ENCODE peak calls at places on chromosome 3, in five cellular contexts. M is neuronal stem cell, T is trophoblast cell, Y is mesenchymal stem cell, B is H1. D is an unnamed sample.

GRCh38 chr3:188396251-188396650 is 242.3 kb downstream of the LPP start:
- DNase-seq in M (no peak), T (no peak), Y (no peak), B (no peak), D (no peak)

GRCh38 chr3:112304611-112305010 is 10.6 kb upstream of the SLC9C1 start:
- DNase-seq in M (no peak), T (no peak), Y (no peak), B (no peak), D (no peak)

GRCh38 chr3:14548321-14548729 is 8.2 kb upstream of the GRIP2 start:
- DNase-seq in M (peak; percentile 60), T (peak; percentile 70), Y (peak; percentile 63), B (peak; percentile 76), D (peak; percentile 72)

GRCh38 chr3:58164199-58164879 is 46.4 kb downstream of the DNASE1L3 start:
- DNase-seq in M (no peak), T (no peak), Y (no peak), B (no peak), D (no peak)

GRCh38 chr3:128372281-128372680 is 94.4 kb downstream of the DNAJB8 start:
- DNase-seq in M (no peak), T (no peak), Y (no peak), B (no peak), D (no peak)

GRCh38 chr3:114214542-114215341 is 22.6 kb downstream of the ZNF80 start:
- DNase-seq in M (no peak), T (no peak), Y (no peak), B (no peak), D (no peak)

GRCh38 chr3:12187448-12188327 is 29.0 kb upstream of the TIMP4 start:
- DNase-seq in M (no peak), T (peak; percentile 31), Y (peak; percentile 57), B (no peak), D (no peak)

GRCh38 chr3:163490119-163490518 is 1588.2 kb downstream of the SI start:
- DNase-seq in M (peak; percentile 6), T (peak; percentile 57), Y (peak; percentile 67), B (peak; percentile 72), D (peak; percentile 85)

GRCh38 chr3:150311156-150311555 is 96.9 kb upstream of the TSC22D2 start:
- DNase-seq in M (no peak), T (peak; percentile 72), Y (no peak), B (no peak), D (no peak)

GRCh38 chr3:112111785-112112402 is 21.2 kb downstream of the GCSAM start:
- DNase-seq in M (peak; percentile 59), T (peak; percentile 89), Y (peak; percentile 60), B (no peak), D (peak; percentile 71)

GRCh38 chr3:177134166-177134565 is 63.1 kb downstream of the TBL1XR1 start:
- DNase-seq in M (no peak), T (no peak), Y (peak; percentile 29), B (no peak), D (no peak)

DNA sequence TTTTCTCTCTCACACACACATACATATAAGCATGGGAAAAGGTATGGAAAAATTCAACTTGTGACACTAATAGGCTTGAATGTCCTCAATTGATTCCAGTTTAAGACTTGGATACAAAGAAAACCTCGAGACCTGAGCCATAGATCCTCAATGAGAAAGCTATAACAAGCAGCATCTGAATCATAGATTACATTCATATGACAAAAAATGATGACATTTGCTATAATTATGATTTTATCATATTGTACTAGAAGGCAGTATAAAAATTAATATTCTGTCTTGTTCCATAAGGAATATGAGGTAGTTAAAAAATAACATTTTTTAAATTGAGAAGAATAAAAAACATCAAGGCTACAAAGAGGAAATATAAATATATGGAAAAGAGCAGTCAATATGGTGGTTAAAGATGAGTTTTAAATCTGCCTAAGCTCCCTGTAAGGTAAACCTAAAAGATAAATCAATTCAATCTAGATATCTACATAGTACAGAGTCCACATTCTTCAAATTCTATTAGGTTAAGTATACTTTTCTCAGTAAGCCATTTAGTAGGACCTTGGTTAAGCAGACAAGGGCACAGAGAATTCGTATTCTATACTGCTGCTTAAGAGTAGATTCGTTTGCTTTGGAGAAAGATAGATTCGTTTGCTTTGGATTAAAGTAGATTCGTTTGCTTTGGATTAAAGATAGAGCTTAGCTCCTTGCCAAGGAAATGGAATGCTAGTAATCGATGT is 175.7 kb downstream of the STAG1 start:
- DNase-seq in M (no peak), T (no peak), Y (no peak), B (no peak), D (no peak)
- H3K14ac ChIP-seq in M (no peak overlapping the region), T (no peak overlapping the region), Y (no peak overlapping the region), B (no peak overlapping the region), D (no peak overlapping the region)

GRCh38 chr3:70631716-70632307 is 319.4 kb upstream of the MDFIC2 start:
- DNase-seq in M (no peak), T (no peak), Y (no peak), B (no peak), D (peak; percentile 72)
- H2BK12ac ChIP-seq in M (no peak overlapping the region), T (no peak overlapping the region), Y (no peak overlapping the region), B (peak overlapping the region; percentile 72), D (no peak overlapping the region)

GRCh38 chr3:53257465-53257864 is 1.6 kb upstream of the TKT start:
- DNase-seq in M (no peak), T (no peak), Y (no peak), B (no peak), D (no peak)

GRCh38 chr3:53256704-53257055 is 858 bp upstream of the TKT start:
- DNase-seq in M (no peak), T (no peak), Y (no peak), B (no peak), D (no peak)

GRCh38 chr3:53255360-53255774 is 455 bp downstream of the TKT start:
- DNase-seq in M (no peak), T (peak; percentile 59), Y (peak; percentile 26), B (no peak), D (no peak)

GRCh38 chr3:53254810-53255359 is 937 bp downstream of the TKT start:
- DNase-seq in M (peak; percentile 62), T (peak; percentile 78), Y (peak; percentile 65), B (peak; percentile 72), D (peak; percentile 64)

DNA sequence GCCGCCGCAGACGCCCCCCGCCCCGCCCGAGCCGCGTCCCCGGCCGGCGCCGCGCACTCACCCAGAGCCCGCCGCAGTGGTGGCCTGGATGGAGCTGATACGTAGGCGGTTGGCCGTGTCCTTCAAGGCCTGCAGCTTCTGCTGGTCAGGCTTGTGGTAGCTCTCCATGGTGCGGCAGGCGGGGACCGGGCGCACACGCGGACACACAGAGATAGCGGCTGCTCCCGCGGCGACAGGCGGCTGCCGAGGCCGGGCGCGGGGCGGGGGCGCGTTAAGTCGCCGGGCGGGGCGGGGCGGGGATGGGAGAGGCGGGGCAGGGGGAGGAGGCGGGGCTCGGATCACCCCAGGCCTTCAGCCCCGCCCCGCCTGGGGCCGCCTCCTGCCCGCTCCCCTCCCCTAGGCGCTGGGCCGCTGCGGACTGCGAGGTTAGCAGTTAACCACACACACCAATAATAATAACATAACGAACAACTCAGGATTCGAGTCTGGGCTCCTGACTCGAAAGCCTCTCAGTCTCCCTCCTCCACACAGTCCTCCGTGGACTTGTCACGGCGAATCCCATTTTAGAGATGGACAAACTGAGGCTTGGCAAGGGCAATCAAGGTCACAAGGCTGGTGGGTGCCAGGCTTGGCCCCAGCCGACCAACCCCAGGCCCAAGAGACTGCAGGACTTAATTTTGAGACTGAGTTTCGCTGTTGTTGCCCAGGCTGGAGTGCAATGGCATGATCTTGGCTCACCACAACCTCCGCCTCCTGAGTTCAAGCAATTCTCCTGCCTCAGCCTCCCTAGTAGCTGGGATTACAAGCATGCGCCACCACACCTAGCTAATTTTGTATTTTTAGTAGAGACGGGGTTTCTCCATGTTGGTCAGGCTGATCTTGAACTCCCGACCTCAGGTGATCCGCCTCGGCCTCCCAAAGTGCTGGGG is at the start of gene TKT:
- DNase-seq in M (peak; percentile 84), T (peak; percentile 84), Y (peak; percentile 89), B (peak; percentile 80), D (peak; percentile 83)
- H3K14ac ChIP-seq in M (peak within 1 kb of the TSS; percentile 78), T (peak within 1 kb of the TSS; percentile 93), Y (peak within 1 kb of the TSS; percentile 97), B (no peak within 1 kb of the TSS), D (peak within 1 kb of the TSS; percentile 65)

GRCh38 chr3:37872413-37873160 is 10.9 kb downstream of the CTDSPL start:
- DNase-seq in M (no peak), T (no peak), Y (peak; percentile 55), B (no peak), D (no peak)

GRCh38 chr3:37871858-37872257 is 10.2 kb downstream of the CTDSPL start:
- DNase-seq in M (no peak), T (no peak), Y (no peak), B (no peak), D (no peak)

GRCh38 chr3:37876279-37876678 is 14.6 kb downstream of the CTDSPL start:
- DNase-seq in M (no peak), T (no peak), Y (no peak), B (no peak), D (no peak)
- H2BK12ac ChIP-seq in M (no peak overlapping the region), T (no peak overlapping the region), Y (no peak overlapping the region), B (no peak overlapping the region), D (no peak overlapping the region)

GRCh38 chr3:123086110-123086642 is 19.4 kb downstream of the PDIA5 start:
- DNase-seq in M (no peak), T (peak; percentile 44), Y (peak; percentile 32), B (no peak), D (no peak)

GRCh38 chr3:123084192-123084591 is 17.4 kb downstream of the PDIA5 start:
- DNase-seq in M (no peak), T (no peak), Y (peak; percentile 51), B (no peak), D (peak; percentile 31)

GRCh38 chr3:123084738-123085237 is 18.0 kb downstream of the PDIA5 start:
- DNase-seq in M (no peak), T (no peak), Y (peak; percentile 76), B (no peak), D (peak; percentile 10)

GRCh38 chr3:123083446-123084124 is 16.8 kb downstream of the PDIA5 start:
- DNase-seq in M (no peak), T (no peak), Y (no peak), B (no peak), D (no peak)

GRCh38 chr3:123085293-123085949 is 18.6 kb downstream of the PDIA5 start:
- DNase-seq in M (no peak), T (no peak), Y (peak; percentile 60), B (no peak), D (no peak)
- H3K14ac ChIP-seq in M (no peak overlapping the region), T (peak overlapping the region; percentile 8), Y (peak overlapping the region; percentile 4), B (no peak overlapping the region), D (no peak overlapping the region)

GRCh38 chr3:134334231-134334900 is 39.9 kb downstream of the AMOTL2 start:
- DNase-seq in M (no peak), T (peak; percentile 58), Y (peak; percentile 25), B (no peak), D (peak; percentile 26)
- H2BK12ac ChIP-seq in M (peak overlapping the region; percentile 30), T (peak overlapping the region; percentile 99), Y (peak overlapping the region; percentile 91), B (peak overlapping the region; percentile 96), D (no peak overlapping the region)

GRCh38 chr3:52047295-52047960 is 8.9 kb downstream of the DUSP7 start:
- DNase-seq in M (no peak), T (no peak), Y (no peak), B (no peak), D (no peak)
- H3K14ac ChIP-seq in M (no peak overlapping the region), T (peak overlapping the region; percentile 50), Y (peak overlapping the region; percentile 85), B (no peak overlapping the region), D (no peak overlapping the region)

GRCh38 chr3:16385151-16385550 is 120.1 kb downstream of the OXNAD1 start:
- DNase-seq in M (no peak), T (no peak), Y (no peak), B (no peak), D (no peak)
- H2BK12ac ChIP-seq in M (no peak overlapping the region), T (no peak overlapping the region), Y (no peak overlapping the region), B (no peak overlapping the region), D (no peak overlapping the region)